ENCODE peak calls at places on chromosome 5, in nine cellular contexts. X is stomach, T is A549, L is IMR-90, P is ovary, B is Peyer's patch, A is body of pancreas, V is sigmoid colon, E is thyroid gland. J is an unnamed sample.

GRCh38 chr5:43840424-43841232 is 237.6 kb downstream of the NNT start:
- DNase-seq in X (no peak), T (no peak), L (no peak), P (no peak), B (no peak), A (no peak), V (no peak), E (no peak), J (no peak)

GRCh38 chr5:171646338-171647042 is 139.1 kb upstream of the SMIM23 start:
- DNase-seq in X (no peak), T (no peak), L (no peak), P (no peak), B (no peak), A (no peak), V (no peak), E (no peak), J (no peak)

GRCh38 chr5:96881511-96882115 is 5.3 kb downstream of the ERAP2 start:
- DNase-seq in X (no peak), T (no peak), L (peak), P (no peak), B (no peak), A (no peak), V (no peak), E (no peak), J (no peak)

GRCh38 chr5:139642213-139642612 is 5.9 kb upstream of the CXXC5 start:
- DNase-seq in X (peak), T (no peak), L (no peak), P (no peak), B (peak), A (no peak), V (peak), E (no peak), J (no peak)

GRCh38 chr5:66939094-66939493 is 257.5 kb downstream of the CD180 start:
- DNase-seq in X (no peak), T (no peak), L (no peak), P (no peak), B (no peak), A (no peak), V (no peak), E (no peak), J (no peak)

GRCh38 chr5:108654042-108654441 is 93.7 kb upstream of the FER start:
- DNase-seq in X (no peak), T (no peak), L (peak), P (no peak), B (no peak), A (no peak), V (no peak), E (no peak), J (no peak)

GRCh38 chr5:176803943-176804498 is 6.3 kb upstream of the UNC5A start:
- DNase-seq in X (no peak), T (no peak), L (peak), P (no peak), B (no peak), A (no peak), V (no peak), E (no peak), J (no peak)

GRCh38 chr5:75756191-75756590 is 39.0 kb upstream of the POC5 start:
- DNase-seq in X (no peak), T (no peak), L (no peak), P (no peak), B (no peak), A (no peak), V (no peak), E (no peak), J (no peak)

GRCh38 chr5:57842376-57843015 is 359.9 kb upstream of the ACTBL2 start:
- DNase-seq in X (no peak), T (no peak), L (no peak), P (no peak), B (no peak), A (no peak), V (no peak), E (no peak), J (no peak)

GRCh38 chr5:37888476-37888875 is 48.6 kb upstream of the GDNF start:
- DNase-seq in X (no peak), T (no peak), L (peak), P (no peak), B (no peak), A (no peak), V (no peak), E (no peak), J (no peak)

GRCh38 chr5:174324680-174325079 is 279.2 kb downstream of the NSG2 start:
- DNase-seq in X (no peak), T (no peak), L (peak), P (no peak), B (no peak), A (no peak), V (no peak), E (no peak), J (no peak)

GRCh38 chr5:61349935-61350334 is 17.9 kb downstream of the ZSWIM6 start:
- DNase-seq in X (no peak), T (no peak), L (no peak), P (no peak), B (no peak), A (no peak), V (no peak), E (no peak), J (no peak)

GRCh38 chr5:127492854-127493738 is 24.3 kb upstream of the PRRC1 start:
- DNase-seq in X (no peak), T (peak), L (peak), P (no peak), B (no peak), A (no peak), V (no peak), E (no peak), J (no peak)

GRCh38 chr5:72552041-72552557 is 44.9 kb upstream of the ZNF366 start:
- DNase-seq in X (no peak), T (no peak), L (peak), P (no peak), B (no peak), A (no peak), V (no peak), E (no peak), J (no peak)

GRCh38 chr5:107979272-107979671 is 308.5 kb upstream of the EFNA5 start:
- DNase-seq in X (no peak), T (no peak), L (peak), P (no peak), B (no peak), A (peak), V (no peak), E (no peak), J (no peak)

GRCh38 chr5:157384971-157385709 is 74.9 kb upstream of the NIPAL4 start:
- DNase-seq in X (no peak), T (peak), L (peak), P (no peak), B (no peak), A (no peak), V (peak), E (peak), J (peak)

GRCh38 chr5:146221234-146221633 is 17.8 kb downstream of the RBM27 start:
- DNase-seq in X (no peak), T (no peak), L (no peak), P (no peak), B (no peak), A (no peak), V (no peak), E (no peak), J (no peak)

GRCh38 chr5:15183520-15183919 is 311.9 kb upstream of the ANKH start:
- DNase-seq in X (no peak), T (peak), L (peak), P (no peak), B (no peak), A (no peak), V (no peak), E (no peak), J (no peak)

GRCh38 chr5:118919016-118919415 is 69.3 kb downstream of the DTWD2 start:
- DNase-seq in X (no peak), T (no peak), L (peak), P (no peak), B (no peak), A (no peak), V (no peak), E (no peak), J (no peak)

DNA sequence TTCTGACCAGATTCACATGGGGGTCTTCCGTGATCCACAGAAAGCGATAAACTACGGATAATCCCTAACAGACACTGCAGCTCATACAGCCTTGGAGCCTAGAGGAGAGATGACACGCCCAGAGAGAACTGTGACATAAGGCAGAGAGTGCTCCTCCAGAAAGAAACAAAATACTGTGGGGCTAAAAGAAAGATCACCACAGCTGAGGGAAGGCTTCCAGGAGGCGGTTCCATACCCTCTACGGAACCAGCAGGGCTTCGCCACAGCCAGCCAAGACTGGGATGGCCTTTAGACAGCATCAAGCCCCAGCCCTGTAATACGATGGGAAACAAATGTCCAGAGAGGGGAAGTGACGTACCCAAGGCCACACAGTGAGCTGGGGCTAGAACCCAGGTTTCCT is 19.3 kb downstream of the GPX3 start:
- DNase-seq in X (no peak), T (no peak), L (no peak), P (no peak), B (no peak), A (no peak), V (no peak), E (no peak), J (peak)
- H3K27ac ChIP-seq in X (peak), T (peak), L (no peak), P (no peak), B (peak), A (no peak), V (peak), E (peak), J (peak)

GRCh38 chr5:87267574-87268125 is at the start of gene RASA1:
- DNase-seq in X (peak), T (peak), L (peak), P (peak), B (peak), A (peak), V (peak), E (peak), J (peak)
- TF ChIP-seq POLR2A in X (no peak), T (peak), L (peak), P (peak), B (peak), A (peak), V (peak), E (peak), J (peak)

DNA sequence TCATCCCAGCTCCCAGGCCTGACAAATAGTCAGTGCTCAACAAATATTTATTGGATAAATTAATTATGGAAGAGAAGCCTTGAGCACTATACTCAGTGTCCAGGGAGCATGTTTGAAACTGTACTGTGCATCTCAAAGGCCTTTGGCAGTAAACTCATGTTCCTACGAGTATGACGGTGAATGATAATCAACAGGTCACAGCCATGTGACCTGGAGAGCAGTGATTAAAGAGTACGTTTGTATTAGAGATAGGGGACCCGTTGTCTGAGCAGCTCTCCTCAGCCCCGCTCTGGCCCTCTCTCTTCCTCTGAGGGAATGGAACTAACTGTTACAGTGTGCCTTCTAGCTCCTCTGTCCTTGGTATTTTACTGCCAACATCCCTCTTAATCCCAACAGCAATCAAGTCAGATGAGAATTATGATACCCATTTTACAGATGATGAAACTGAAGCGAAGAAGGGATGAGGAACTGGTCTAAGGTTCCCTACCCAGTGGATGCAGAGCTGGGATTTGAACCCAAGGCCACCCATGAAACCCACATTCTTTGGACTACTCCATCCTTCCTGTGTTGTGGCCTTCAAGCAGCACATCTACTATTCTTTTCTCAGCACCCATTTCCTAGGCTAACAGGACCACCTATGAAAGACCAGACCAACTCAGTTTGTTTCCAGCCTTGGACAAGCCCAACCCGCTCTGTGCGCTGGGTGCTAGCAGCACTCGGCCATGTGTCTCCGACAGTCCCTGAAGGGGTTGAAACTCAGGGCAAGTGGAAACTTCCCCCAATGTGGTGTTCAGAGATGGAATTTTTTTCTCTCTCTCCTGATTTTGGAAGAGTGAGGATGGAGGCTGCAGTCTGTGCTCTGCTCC is 34.9 kb downstream of the SPRY4 start:
- DNase-seq in X (no peak), T (no peak), L (no peak), P (no peak), B (no peak), A (no peak), V (no peak), E (no peak), J (no peak)
- H3K27ac ChIP-seq in X (no peak), T (no peak), L (no peak), P (no peak), B (no peak), A (no peak), V (no peak), E (no peak), J (no peak)

DNA sequence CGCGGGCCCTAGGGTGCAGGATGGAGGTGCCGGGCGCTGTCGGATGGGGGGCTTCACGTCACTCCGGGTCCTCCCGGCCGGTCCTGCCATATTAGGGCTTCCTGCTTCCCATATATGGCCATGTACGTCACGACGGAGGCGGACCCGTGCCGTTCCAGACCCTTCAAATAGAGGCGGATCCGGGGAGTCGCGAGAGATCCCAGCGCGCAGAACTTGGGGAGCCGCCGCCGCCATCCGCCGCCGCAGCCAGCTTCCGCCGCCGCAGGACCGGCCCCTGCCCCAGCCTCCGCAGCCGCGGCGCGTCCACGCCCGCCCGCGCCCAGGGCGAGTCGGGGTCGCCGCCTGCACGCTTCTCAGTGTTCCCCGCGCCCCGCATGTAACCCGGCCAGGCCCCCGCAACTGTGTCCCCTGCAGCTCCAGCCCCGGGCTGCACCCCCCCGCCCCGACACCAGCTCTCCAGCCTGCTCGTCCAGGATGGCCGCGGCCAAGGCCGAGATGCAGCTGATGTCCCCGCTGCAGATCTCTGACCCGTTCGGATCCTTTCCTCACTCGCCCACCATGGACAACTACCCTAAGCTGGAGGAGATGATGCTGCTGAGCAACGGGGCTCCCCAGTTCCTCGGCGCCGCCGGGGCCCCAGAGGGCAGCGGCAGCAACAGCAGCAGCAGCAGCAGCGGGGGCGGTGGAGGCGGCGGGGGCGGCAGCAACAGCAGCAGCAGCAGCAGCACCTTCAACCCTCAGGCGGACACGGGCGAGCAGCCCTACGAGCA is at the start of gene EGR1:
- DNase-seq in X (peak), T (peak), L (peak), P (peak), B (peak), A (peak), V (peak), E (peak), J (peak)
- TF ChIP-seq POLR2A in X (no peak), T (peak), L (no peak), P (peak), B (peak), A (peak), V (peak), E (peak), J (peak)

J was measured in gastrocnemius medialis.